ENCODE peak calls at places on chromosome 1, in ten cellular contexts. One of them, this sample, is unnamed.

GRCh38 chr1:234222561-234223280 is 150.5 kb upstream of the COA6 start:
- DNase-seq in foreskin fibroblast: no peak
- DNase-seq in body of pancreas: no peak
- DNase-seq in IMR-90: no peak
- DNase-seq in transverse colon: no peak
- DNase-seq in kidney: no peak
- DNase-seq in epithelial cell of esophagus: peak; percentile 92
- DNase-seq in cardiac fibroblast: no peak
- DNase-seq in A549: no peak
- DNase-seq in lower lobe of right lung: no peak
- DNase-seq in this sample: no peak

GRCh38 chr1:116678732-116679090 is 11.2 kb upstream of the IGSF3 start:
- DNase-seq in foreskin fibroblast: no peak
- DNase-seq in body of pancreas: no peak
- DNase-seq in IMR-90: no peak
- DNase-seq in transverse colon: no peak
- DNase-seq in kidney: no peak
- DNase-seq in epithelial cell of esophagus: no peak
- DNase-seq in cardiac fibroblast: no peak
- DNase-seq in A549: no peak
- DNase-seq in lower lobe of right lung: no peak
- DNase-seq in this sample: no peak

GRCh38 chr1:66294692-66295384 is 239.1 kb upstream of the SGIP1 start:
- DNase-seq in foreskin fibroblast: peak; percentile 67
- DNase-seq in body of pancreas: no peak
- DNase-seq in IMR-90: peak; percentile 70
- DNase-seq in transverse colon: no peak
- DNase-seq in kidney: no peak
- DNase-seq in epithelial cell of esophagus: peak; percentile 85
- DNase-seq in cardiac fibroblast: peak; percentile 77
- DNase-seq in A549: peak; percentile 40
- DNase-seq in lower lobe of right lung: no peak
- DNase-seq in this sample: peak; percentile 51

GRCh38 chr1:60255565-60255964 is 182.0 kb upstream of the C1orf87 start:
- DNase-seq in foreskin fibroblast: peak; percentile 69
- DNase-seq in body of pancreas: no peak
- DNase-seq in IMR-90: peak; percentile 1
- DNase-seq in transverse colon: no peak
- DNase-seq in kidney: no peak
- DNase-seq in epithelial cell of esophagus: peak; percentile 39
- DNase-seq in cardiac fibroblast: peak; percentile 55
- DNase-seq in A549: no peak
- DNase-seq in lower lobe of right lung: no peak
- DNase-seq in this sample: no peak

GRCh38 chr1:164712131-164713031 is 153.4 kb downstream of the PBX1 start:
- DNase-seq in foreskin fibroblast: peak; percentile 79
- DNase-seq in body of pancreas: peak; percentile 53
- DNase-seq in IMR-90: peak; percentile 27
- DNase-seq in transverse colon: peak; percentile 37
- DNase-seq in kidney: peak; percentile 65
- DNase-seq in epithelial cell of esophagus: peak; percentile 57
- DNase-seq in cardiac fibroblast: peak; percentile 35
- DNase-seq in A549: no peak
- DNase-seq in lower lobe of right lung: no peak
- DNase-seq in this sample: no peak

GRCh38 chr1:228082975-228083870 is 715 bp downstream of the ARF1 start:
- DNase-seq in foreskin fibroblast: peak; percentile 62
- DNase-seq in body of pancreas: peak; percentile 72
- DNase-seq in IMR-90: peak; percentile 29
- DNase-seq in transverse colon: peak; percentile 59
- DNase-seq in kidney: peak; percentile 93
- DNase-seq in epithelial cell of esophagus: peak; percentile 39
- DNase-seq in cardiac fibroblast: peak; percentile 43
- DNase-seq in A549: no peak
- DNase-seq in lower lobe of right lung: peak; percentile 79
- DNase-seq in this sample: no peak

GRCh38 chr1:153553691-153554608 is 4.9 kb upstream of the S100A3 start:
- DNase-seq in foreskin fibroblast: peak; percentile 70
- DNase-seq in body of pancreas: no peak
- DNase-seq in IMR-90: no peak
- DNase-seq in transverse colon: no peak
- DNase-seq in kidney: peak; percentile 53
- DNase-seq in epithelial cell of esophagus: peak; percentile 28
- DNase-seq in cardiac fibroblast: no peak
- DNase-seq in A549: no peak
- DNase-seq in lower lobe of right lung: no peak
- DNase-seq in this sample: no peak

GRCh38 chr1:48757363-48757762 is 19.3 kb downstream of the BEND5 start:
- DNase-seq in foreskin fibroblast: no peak
- DNase-seq in body of pancreas: no peak
- DNase-seq in IMR-90: no peak
- DNase-seq in transverse colon: no peak
- DNase-seq in kidney: no peak
- DNase-seq in epithelial cell of esophagus: no peak
- DNase-seq in cardiac fibroblast: no peak
- DNase-seq in A549: no peak
- DNase-seq in lower lobe of right lung: no peak
- DNase-seq in this sample: no peak

GRCh38 chr1:164263540-164263939 is 295.4 kb upstream of the PBX1 start:
- DNase-seq in foreskin fibroblast: peak; percentile 11
- DNase-seq in body of pancreas: no peak
- DNase-seq in IMR-90: no peak
- DNase-seq in transverse colon: no peak
- DNase-seq in kidney: no peak
- DNase-seq in epithelial cell of esophagus: no peak
- DNase-seq in cardiac fibroblast: peak; percentile 2
- DNase-seq in A549: no peak
- DNase-seq in lower lobe of right lung: no peak
- DNase-seq in this sample: no peak

DNA sequence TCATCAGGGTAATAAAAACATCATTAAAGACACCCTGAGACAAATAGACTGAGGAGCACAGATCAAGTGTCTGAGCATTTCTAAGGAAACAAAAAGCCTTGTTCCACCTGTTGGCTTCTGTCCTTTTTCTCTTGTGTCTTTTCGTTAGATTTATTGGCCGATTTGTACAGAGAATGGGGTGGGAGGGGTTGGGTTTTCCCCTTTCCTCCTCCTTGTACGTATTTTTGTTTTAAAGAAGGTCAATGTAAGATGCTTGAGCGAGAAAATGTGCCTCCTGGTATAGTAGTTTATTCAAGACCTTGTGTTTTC is 1.2 kb downstream of the BCL9 start:
- DNase-seq in foreskin fibroblast: no peak
- DNase-seq in body of pancreas: no peak
- DNase-seq in IMR-90: no peak
- DNase-seq in transverse colon: no peak
- DNase-seq in kidney: no peak
- DNase-seq in epithelial cell of esophagus: no peak
- DNase-seq in cardiac fibroblast: no peak
- DNase-seq in A549: no peak
- DNase-seq in lower lobe of right lung: no peak
- DNase-seq in this sample: no peak
- TF ChIP-seq CTCF in foreskin fibroblast: no peak
- TF ChIP-seq CTCF in body of pancreas: no peak
- TF ChIP-seq CTCF in IMR-90: no peak
- TF ChIP-seq CTCF in transverse colon: no peak
- TF ChIP-seq CTCF in kidney: no peak
- TF ChIP-seq CTCF in epithelial cell of esophagus: no peak
- TF ChIP-seq CTCF in cardiac fibroblast: no peak
- TF ChIP-seq CTCF in A549: no peak
- TF ChIP-seq CTCF in lower lobe of right lung: no peak
- TF ChIP-seq CTCF in this sample: no peak

GRCh38 chr1:40475268-40475667 is 1.8 kb upstream of the ZFP69 start:
- DNase-seq in foreskin fibroblast: no peak
- DNase-seq in body of pancreas: no peak
- DNase-seq in IMR-90: no peak
- DNase-seq in transverse colon: no peak
- DNase-seq in kidney: no peak
- DNase-seq in epithelial cell of esophagus: no peak
- DNase-seq in cardiac fibroblast: no peak
- DNase-seq in A549: no peak
- DNase-seq in lower lobe of right lung: no peak
- DNase-seq in this sample: no peak

GRCh38 chr1:40469327-40469726 is 7.8 kb upstream of the ZFP69 start:
- DNase-seq in foreskin fibroblast: no peak
- DNase-seq in body of pancreas: no peak
- DNase-seq in IMR-90: no peak
- DNase-seq in transverse colon: no peak
- DNase-seq in kidney: no peak
- DNase-seq in epithelial cell of esophagus: no peak
- DNase-seq in cardiac fibroblast: no peak
- DNase-seq in A549: no peak
- DNase-seq in lower lobe of right lung: no peak
- DNase-seq in this sample: no peak
- H3K4me3 ChIP-seq in foreskin fibroblast: no peak overlapping the region
- H3K4me3 ChIP-seq in body of pancreas: no peak overlapping the region
- H3K4me3 ChIP-seq in IMR-90: no peak overlapping the region
- H3K4me3 ChIP-seq in transverse colon: no peak overlapping the region
- H3K4me3 ChIP-seq in kidney: no peak overlapping the region
- H3K4me3 ChIP-seq in epithelial cell of esophagus: no peak overlapping the region
- H3K4me3 ChIP-seq in cardiac fibroblast: no peak overlapping the region
- H3K4me3 ChIP-seq in A549: no peak overlapping the region
- H3K4me3 ChIP-seq in lower lobe of right lung: no peak overlapping the region
- H3K4me3 ChIP-seq in this sample: no peak overlapping the region

GRCh38 chr1:218524526-218524925 is 179.4 kb downstream of the TGFB2 start:
- DNase-seq in foreskin fibroblast: peak; percentile 75
- DNase-seq in body of pancreas: no peak
- DNase-seq in IMR-90: peak; percentile 44
- DNase-seq in transverse colon: no peak
- DNase-seq in kidney: no peak
- DNase-seq in epithelial cell of esophagus: no peak
- DNase-seq in cardiac fibroblast: peak; percentile 34
- DNase-seq in A549: no peak
- DNase-seq in lower lobe of right lung: no peak
- DNase-seq in this sample: no peak

GRCh38 chr1:218526198-218526580 is 181.1 kb downstream of the TGFB2 start:
- DNase-seq in foreskin fibroblast: no peak
- DNase-seq in body of pancreas: no peak
- DNase-seq in IMR-90: no peak
- DNase-seq in transverse colon: no peak
- DNase-seq in kidney: no peak
- DNase-seq in epithelial cell of esophagus: peak; percentile 64
- DNase-seq in cardiac fibroblast: no peak
- DNase-seq in A549: no peak
- DNase-seq in lower lobe of right lung: no peak
- DNase-seq in this sample: no peak

GRCh38 chr1:218524986-218525385 is 179.8 kb downstream of the TGFB2 start:
- DNase-seq in foreskin fibroblast: no peak
- DNase-seq in body of pancreas: no peak
- DNase-seq in IMR-90: no peak
- DNase-seq in transverse colon: no peak
- DNase-seq in kidney: no peak
- DNase-seq in epithelial cell of esophagus: no peak
- DNase-seq in cardiac fibroblast: no peak
- DNase-seq in A549: no peak
- DNase-seq in lower lobe of right lung: no peak
- DNase-seq in this sample: no peak

GRCh38 chr1:218527737-218528136 is 182.6 kb downstream of the TGFB2 start:
- DNase-seq in foreskin fibroblast: peak; percentile 34
- DNase-seq in body of pancreas: no peak
- DNase-seq in IMR-90: peak; percentile 88
- DNase-seq in transverse colon: no peak
- DNase-seq in kidney: no peak
- DNase-seq in epithelial cell of esophagus: peak; percentile 6
- DNase-seq in cardiac fibroblast: peak; percentile 36
- DNase-seq in A549: no peak
- DNase-seq in lower lobe of right lung: no peak
- DNase-seq in this sample: no peak

DNA sequence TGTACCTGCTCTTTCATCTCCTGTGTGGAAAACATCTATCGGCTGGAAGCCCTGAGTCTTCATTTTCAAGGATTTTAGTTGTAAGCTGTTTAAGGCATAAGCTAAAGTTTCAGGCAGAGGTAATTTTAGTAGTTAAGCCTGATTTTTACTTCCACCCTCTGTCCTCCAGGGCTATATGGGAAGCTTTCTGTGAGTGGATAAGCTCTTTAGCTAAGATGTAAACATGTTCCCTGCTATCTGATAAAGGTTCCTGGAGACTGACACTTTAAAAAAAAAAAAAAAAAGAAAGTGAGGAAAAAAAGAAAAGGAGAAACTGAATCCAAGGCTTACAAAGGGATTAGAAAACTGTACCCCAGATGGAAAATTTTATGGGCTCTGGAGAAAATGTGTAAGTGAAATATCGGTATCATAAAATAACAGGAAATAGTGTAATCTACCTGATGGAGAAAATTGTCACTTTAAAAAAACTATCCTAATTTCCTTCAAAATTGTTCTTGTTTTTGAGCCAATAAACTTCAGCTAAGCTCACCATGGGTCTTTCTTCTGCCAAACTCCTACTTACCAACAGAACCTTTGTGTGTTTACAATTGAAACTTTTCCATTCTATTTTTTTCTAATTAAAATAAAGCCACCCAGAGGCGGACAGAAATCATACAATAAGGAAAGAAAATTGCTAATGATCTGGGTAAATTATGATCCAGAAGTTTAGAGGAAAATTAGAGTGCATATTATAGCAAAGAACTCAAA is 180.5 kb downstream of the TGFB2 start:
- DNase-seq in foreskin fibroblast: no peak
- DNase-seq in body of pancreas: no peak
- DNase-seq in IMR-90: no peak
- DNase-seq in transverse colon: no peak
- DNase-seq in kidney: no peak
- DNase-seq in epithelial cell of esophagus: no peak
- DNase-seq in cardiac fibroblast: no peak
- DNase-seq in A549: no peak
- DNase-seq in lower lobe of right lung: no peak
- DNase-seq in this sample: no peak
- TF ChIP-seq CTCF in foreskin fibroblast: no peak
- TF ChIP-seq CTCF in body of pancreas: no peak
- TF ChIP-seq CTCF in IMR-90: no peak
- TF ChIP-seq CTCF in transverse colon: no peak
- TF ChIP-seq CTCF in kidney: no peak
- TF ChIP-seq CTCF in epithelial cell of esophagus: no peak
- TF ChIP-seq CTCF in cardiac fibroblast: no peak
- TF ChIP-seq CTCF in A549: no peak
- TF ChIP-seq CTCF in lower lobe of right lung: no peak
- TF ChIP-seq CTCF in this sample: no peak

DNA sequence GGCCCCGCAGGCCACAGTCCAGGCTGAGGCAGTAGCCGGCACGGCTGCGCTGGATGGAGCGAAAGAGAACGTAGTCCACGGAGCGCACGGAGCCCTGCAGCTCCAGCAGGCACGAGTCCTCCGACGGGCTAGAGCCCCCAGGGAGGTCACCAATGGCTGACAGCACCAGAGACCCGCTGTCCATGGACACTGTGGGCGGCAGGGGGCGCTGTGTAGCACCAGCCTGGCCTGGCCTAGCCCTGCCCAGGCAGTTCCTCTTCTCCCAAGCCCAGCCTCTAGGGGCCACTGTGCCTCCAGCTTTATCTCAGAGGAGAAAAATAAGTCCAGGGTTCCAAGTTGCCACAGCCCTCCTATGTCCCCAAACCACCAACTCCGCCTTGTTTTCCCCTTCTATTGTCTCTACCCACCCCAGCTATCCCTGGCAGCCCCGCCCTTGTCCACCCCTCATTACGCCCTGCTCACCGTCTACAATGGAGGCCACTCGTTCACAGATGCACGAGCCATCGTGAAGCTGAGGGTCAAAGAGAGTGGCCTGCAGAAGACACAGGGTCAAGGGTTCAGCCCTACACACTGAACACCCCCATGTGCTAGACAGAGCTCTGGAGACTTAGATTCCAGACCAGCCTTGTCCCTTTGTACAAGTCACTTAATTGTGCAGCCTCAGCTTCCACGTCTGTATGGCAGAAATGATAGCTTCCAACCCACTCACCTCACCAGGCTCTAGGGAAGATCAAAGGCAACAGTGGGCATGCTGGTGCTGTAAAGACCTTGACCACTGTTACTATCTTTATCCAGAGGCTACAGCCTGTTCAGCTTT is 4.4 kb downstream of the ENTREP3 start:
- DNase-seq in foreskin fibroblast: peak; percentile 96
- DNase-seq in body of pancreas: peak; percentile 94
- DNase-seq in IMR-90: peak; percentile 85
- DNase-seq in transverse colon: peak; percentile 95
- DNase-seq in kidney: peak; percentile 96
- DNase-seq in epithelial cell of esophagus: peak; percentile 90
- DNase-seq in cardiac fibroblast: peak; percentile 93
- DNase-seq in A549: peak; percentile 98
- DNase-seq in lower lobe of right lung: peak; percentile 95
- DNase-seq in this sample: peak; percentile 79
- H3K4me3 ChIP-seq in foreskin fibroblast: no peak overlapping the region
- H3K4me3 ChIP-seq in body of pancreas: no peak overlapping the region
- H3K4me3 ChIP-seq in IMR-90: no peak overlapping the region
- H3K4me3 ChIP-seq in transverse colon: no peak overlapping the region
- H3K4me3 ChIP-seq in kidney: no peak overlapping the region
- H3K4me3 ChIP-seq in epithelial cell of esophagus: peak overlapping the region; percentile 16
- H3K4me3 ChIP-seq in cardiac fibroblast: no peak overlapping the region
- H3K4me3 ChIP-seq in A549: no peak overlapping the region
- H3K4me3 ChIP-seq in lower lobe of right lung: peak overlapping the region; percentile 39
- H3K4me3 ChIP-seq in this sample: peak overlapping the region; percentile 18

This sample was measured in astrocyte of the cerebellum.